ENCODE peak calls at places on chromosomes 3 and 15, in five cellular contexts. H is progenitor cell of endocrine pancreas; F is psoas muscle; L is CD4-positive, alpha-beta T cell; A is NB4. V is an unnamed sample.

GRCh38 chr3:54527953-54528352 is 399.9 kb downstream of the LRTM1 start:
- DNase-seq in H (no peak), F (peak), L (no peak), A (no peak), V (no peak)

GRCh38 chr3:19216669-19217337 is 68.5 kb downstream of the KCNH8 start:
- DNase-seq in H (no peak), F (peak), L (no peak), A (no peak), V (no peak)

GRCh38 chr3:57570878-57571277 is 14.8 kb downstream of the PDE12 start:
- DNase-seq in H (no peak), F (no peak), L (no peak), A (no peak), V (no peak)

GRCh38 chr15:90031231-90031791 is 30.2 kb downstream of the ZNF710 start:
- DNase-seq in H (no peak), F (no peak), L (no peak), A (peak), V (no peak)

GRCh38 chr15:101058735-101059134 is 139.6 kb downstream of the LRRK1 start:
- DNase-seq in H (no peak), F (no peak), L (no peak), A (no peak), V (no peak)

GRCh38 chr15:39051931-39052705 is 487.5 kb upstream of the RASGRP1 start:
- DNase-seq in H (no peak), F (no peak), L (no peak), A (no peak), V (no peak)

GRCh38 chr3:197030379-197031314 is 1.0 kb upstream of the MELTF start:
- DNase-seq in H (no peak), F (no peak), L (no peak), A (peak), V (no peak)

GRCh38 chr3:74415731-74416130 is 198.7 kb downstream of the CNTN3 start:
- DNase-seq in H (no peak), F (no peak), L (no peak), A (no peak), V (no peak)

GRCh38 chr3:73480187-73480672 is 144.5 kb downstream of the PDZRN3 start:
- DNase-seq in H (no peak), F (no peak), L (no peak), A (no peak), V (no peak)

GRCh38 chr15:78976691-78977090 is 31.8 kb upstream of the CTSH start:
- DNase-seq in H (no peak), F (no peak), L (no peak), A (peak), V (no peak)

GRCh38 chr15:85710340-85710842 is 84.3 kb downstream of the KLHL25 start:
- DNase-seq in H (no peak), F (no peak), L (no peak), A (no peak), V (no peak)

GRCh38 chr15:58110999-58111717 is 27.0 kb upstream of the AQP9 start:
- DNase-seq in H (no peak), F (no peak), L (no peak), A (no peak), V (no peak)

GRCh38 chr3:5217824-5218595 is 30.5 kb downstream of the EDEM1 start:
- DNase-seq in H (no peak), F (no peak), L (no peak), A (no peak), V (no peak)

GRCh38 chr3:131883086-131883485 is 151.7 kb downstream of the CPNE4 start:
- DNase-seq in H (no peak), F (no peak), L (no peak), A (no peak), V (no peak)

GRCh38 chr3:171284308-171285075 is 175.7 kb downstream of the TNIK start:
- DNase-seq in H (no peak), F (no peak), L (no peak), A (no peak), V (no peak)

GRCh38 chr3:78844307-78844706 is 923.5 kb downstream of the ROBO1 start:
- DNase-seq in H (no peak), F (no peak), L (no peak), A (no peak), V (no peak)

GRCh38 chr15:64133619-64134018 is 17.9 kb upstream of the SNX22 start:
- DNase-seq in H (no peak), F (no peak), L (no peak), A (no peak), V (no peak)

GRCh38 chr15:51180534-51180933 is 85.8 kb upstream of the TNFAIP8L3 start:
- DNase-seq in H (no peak), F (no peak), L (no peak), A (no peak), V (no peak)

GRCh38 chr15:51269496-51269895 is 68.9 kb downstream of the CYP19A1 start:
- DNase-seq in H (no peak), F (no peak), L (no peak), A (no peak), V (no peak)

GRCh38 chr3:126964950-126965349 is 18.0 kb upstream of the PLXNA1 start:
- DNase-seq in H (no peak), F (peak), L (no peak), A (no peak), V (no peak)

GRCh38 chr15:51499379-51499976 is 123.1 kb downstream of the DMXL2 start:
- DNase-seq in H (no peak), F (no peak), L (no peak), A (peak), V (no peak)

GRCh38 chr15:100448481-100448880 is 80.3 kb downstream of the CERS3 start:
- DNase-seq in H (no peak), F (no peak), L (no peak), A (no peak), V (no peak)

GRCh38 chr3:107857854-107858253 is 233.0 kb downstream of the CD47 start:
- DNase-seq in H (no peak), F (no peak), L (no peak), A (no peak), V (no peak)

DNA sequence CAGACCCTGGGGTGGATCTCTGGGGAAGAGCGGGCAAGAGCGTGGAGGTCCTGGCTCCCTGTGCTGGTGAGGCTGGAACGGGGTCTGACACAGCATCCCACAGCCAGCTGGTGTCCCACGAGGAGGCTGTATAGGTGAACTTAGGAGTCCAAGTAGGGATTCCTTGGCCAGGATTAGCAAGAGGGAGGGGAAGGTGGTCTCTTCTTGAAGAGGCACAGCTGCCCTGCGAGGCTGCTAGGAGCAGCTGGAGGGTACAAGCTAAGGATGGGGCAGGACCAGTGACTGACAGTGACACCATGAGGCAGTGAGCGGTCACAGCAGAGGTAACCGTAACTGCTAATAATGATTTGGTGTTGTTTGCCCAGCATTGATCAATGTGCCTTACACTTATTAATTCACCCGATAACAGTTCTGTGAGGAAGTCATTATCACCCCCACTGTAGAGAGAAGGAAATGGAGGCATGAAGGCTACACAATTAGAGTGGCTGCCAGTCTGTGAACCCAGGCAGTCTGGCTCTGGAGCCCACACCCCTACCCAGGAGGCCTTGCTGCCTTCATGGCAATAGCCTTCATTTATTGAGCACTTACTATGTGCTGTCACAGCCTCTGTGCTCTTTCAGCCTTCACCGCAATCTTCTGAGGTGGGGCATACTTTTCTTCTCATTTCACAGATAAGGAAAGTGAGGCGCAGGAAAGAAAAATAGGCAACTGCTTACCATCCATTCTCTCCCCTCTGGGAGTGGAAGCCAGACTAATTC is 59.4 kb downstream of the TMEM44 start:
- DNase-seq in H (no peak), F (peak), L (peak), A (peak), V (no peak)
- TF ChIP-seq CTCF in H (peak), F (peak), L (peak), A (peak), V (peak)

GRCh38 chr15:22954798-22955543 is 25.2 kb downstream of the CYFIP1 start:
- DNase-seq in H (no peak), F (peak), L (no peak), A (no peak), V (no peak)

GRCh38 chr15:22951381-22952280 is 28.5 kb downstream of the CYFIP1 start:
- DNase-seq in H (no peak), F (no peak), L (no peak), A (no peak), V (no peak)

GRCh38 chr15:22954326-22954725 is 25.8 kb downstream of the CYFIP1 start:
- DNase-seq in H (no peak), F (peak), L (no peak), A (no peak), V (no peak)

GRCh38 chr15:22951031-22951380 is 29.2 kb downstream of the CYFIP1 start:
- DNase-seq in H (no peak), F (no peak), L (no peak), A (no peak), V (no peak)

DNA sequence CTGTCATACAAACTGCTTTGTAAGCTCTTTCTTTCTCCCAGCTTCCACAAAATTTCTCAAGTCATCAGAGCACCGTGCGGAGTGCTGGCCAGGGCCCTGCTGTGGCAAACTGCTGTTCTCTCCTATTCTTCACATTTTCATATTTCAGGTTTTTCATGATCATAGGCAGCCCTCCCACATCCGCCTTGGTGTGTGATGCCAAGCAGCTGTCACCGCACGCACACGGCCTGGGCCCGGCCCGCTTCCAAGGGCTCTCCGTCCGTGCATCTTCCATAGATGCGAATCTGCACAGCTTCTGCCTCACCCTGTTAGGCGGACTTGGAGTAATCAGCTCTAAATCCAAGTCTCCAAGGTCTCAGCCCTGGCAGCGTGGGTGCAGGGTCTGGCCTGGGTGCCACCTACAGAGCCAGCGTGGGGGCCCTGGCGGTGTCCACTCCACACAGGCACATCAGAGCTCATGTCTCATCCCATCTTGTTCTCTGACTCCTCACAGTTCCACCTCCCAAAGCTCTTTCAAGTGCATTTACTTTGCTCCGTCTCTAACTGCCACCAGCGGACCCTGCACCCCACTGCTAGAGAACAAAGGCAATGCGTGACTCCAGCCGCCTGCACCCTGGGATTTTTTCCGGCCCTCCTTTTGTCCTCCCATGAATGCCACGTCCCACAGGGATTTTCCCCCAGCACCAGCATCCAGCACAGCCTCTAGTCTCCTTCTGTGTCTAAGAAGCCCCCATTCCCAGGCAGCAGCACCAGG is 27.2 kb downstream of the CYFIP1 start:
- DNase-seq in H (no peak), F (no peak), L (no peak), A (no peak), V (no peak)
- TF ChIP-seq CTCF in H (no peak), F (no peak), L (no peak), A (no peak), V (no peak)

GRCh38 chr3:63656791-63657190 is 4.3 kb downstream of the SNTN start:
- DNase-seq in H (no peak), F (no peak), L (no peak), A (no peak), V (no peak)

GRCh38 chr3:63662011-63662410 is 9.5 kb downstream of the SNTN start:
- DNase-seq in H (no peak), F (no peak), L (no peak), A (no peak), V (no peak)

GRCh38 chr3:63662500-63662899 is 10.0 kb downstream of the SNTN start:
- DNase-seq in H (no peak), F (no peak), L (no peak), A (no peak), V (no peak)

GRCh38 chr3:63655519-63655918 is 3.0 kb downstream of the SNTN start:
- DNase-seq in H (no peak), F (no peak), L (no peak), A (no peak), V (no peak)

DNA sequence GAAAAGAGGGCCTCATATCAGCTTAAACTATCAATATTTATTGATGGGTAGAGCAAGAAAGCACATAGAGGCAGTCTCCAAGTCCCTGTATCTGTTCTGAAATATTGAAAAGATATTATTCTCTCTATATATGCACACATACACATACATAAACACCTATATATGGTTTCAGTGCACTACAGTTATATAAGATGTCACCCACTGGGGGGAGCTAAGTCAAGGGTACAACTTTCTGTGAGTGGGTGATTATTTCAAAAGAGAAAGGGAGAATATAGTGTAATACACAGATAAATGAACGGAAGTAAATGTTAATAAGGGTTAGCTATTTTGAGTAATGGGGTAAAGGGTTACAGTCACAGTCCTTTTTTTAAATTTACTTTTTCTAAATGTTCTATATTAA is 8.8 kb downstream of the SNTN start:
- DNase-seq in H (no peak), F (no peak), L (no peak), A (peak), V (no peak)
- TF ChIP-seq CTCF in H (peak), F (no peak), L (no peak), A (peak), V (no peak)

GRCh38 chr15:91950631-91951384 is 97.3 kb downstream of the SLCO3A1 start:
- DNase-seq in H (no peak), F (no peak), L (no peak), A (peak), V (no peak)
- TF ChIP-seq CTCF in H (no peak), F (no peak), L (no peak), A (no peak), V (no peak)

GRCh38 chr3:49079270-49079669 is 14.6 kb downstream of the QRICH1 start:
- DNase-seq in H (no peak), F (no peak), L (no peak), A (no peak), V (no peak)
- TF ChIP-seq CTCF in H (no peak), F (no peak), L (no peak), A (no peak), V (no peak)

GRCh38 chr3:31952205-31952604 is 28.9 kb downstream of the OSBPL10 start:
- DNase-seq in H (no peak), F (no peak), L (no peak), A (no peak), V (no peak)
- TF ChIP-seq CTCF in H (no peak), F (no peak), L (no peak), A (no peak), V (no peak)

GRCh38 chr15:28286031-28286430 is 35.9 kb downstream of the HERC2 start:
- DNase-seq in H (no peak), F (no peak), L (no peak), A (no peak), V (no peak)
- TF ChIP-seq CTCF in H (no peak), F (no peak), L (no peak), A (no peak), V (no peak)

GRCh38 chr3:154955907-154956533 is 124.1 kb upstream of the MME start:
- DNase-seq in H (no peak), F (no peak), L (no peak), A (no peak), V (no peak)

GRCh38 chr3:154956815-154957214 is 123.3 kb upstream of the MME start:
- DNase-seq in H (no peak), F (no peak), L (no peak), A (no peak), V (no peak)

GRCh38 chr3:154953538-154953937 is 126.6 kb upstream of the MME start:
- DNase-seq in H (no peak), F (no peak), L (no peak), A (no peak), V (no peak)

GRCh38 chr3:154952538-154952937 is 127.6 kb upstream of the MME start:
- DNase-seq in H (no peak), F (no peak), L (no peak), A (no peak), V (no peak)

DNA sequence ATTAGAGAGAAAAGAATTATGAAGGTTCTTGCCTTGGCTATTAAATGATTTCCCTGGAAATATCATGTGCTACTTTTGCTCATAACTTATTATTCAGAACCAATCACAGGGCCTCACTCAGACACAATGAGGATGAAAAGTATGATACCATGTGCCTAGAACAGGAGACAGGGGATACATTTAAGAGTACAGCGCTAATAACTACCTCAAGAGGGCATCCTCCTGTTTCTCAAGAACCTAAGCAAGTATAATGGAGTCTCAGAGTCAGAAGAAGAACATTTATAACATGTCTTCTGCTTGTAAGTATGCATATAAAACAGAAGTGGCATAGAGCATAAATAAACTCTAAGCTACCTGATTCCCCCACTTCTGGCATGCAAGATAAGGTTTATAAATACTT is 125.4 kb upstream of the MME start:
- DNase-seq in H (no peak), F (no peak), L (no peak), A (peak), V (no peak)
- TF ChIP-seq CTCF in H (peak), F (peak), L (no peak), A (no peak), V (no peak)

DNA sequence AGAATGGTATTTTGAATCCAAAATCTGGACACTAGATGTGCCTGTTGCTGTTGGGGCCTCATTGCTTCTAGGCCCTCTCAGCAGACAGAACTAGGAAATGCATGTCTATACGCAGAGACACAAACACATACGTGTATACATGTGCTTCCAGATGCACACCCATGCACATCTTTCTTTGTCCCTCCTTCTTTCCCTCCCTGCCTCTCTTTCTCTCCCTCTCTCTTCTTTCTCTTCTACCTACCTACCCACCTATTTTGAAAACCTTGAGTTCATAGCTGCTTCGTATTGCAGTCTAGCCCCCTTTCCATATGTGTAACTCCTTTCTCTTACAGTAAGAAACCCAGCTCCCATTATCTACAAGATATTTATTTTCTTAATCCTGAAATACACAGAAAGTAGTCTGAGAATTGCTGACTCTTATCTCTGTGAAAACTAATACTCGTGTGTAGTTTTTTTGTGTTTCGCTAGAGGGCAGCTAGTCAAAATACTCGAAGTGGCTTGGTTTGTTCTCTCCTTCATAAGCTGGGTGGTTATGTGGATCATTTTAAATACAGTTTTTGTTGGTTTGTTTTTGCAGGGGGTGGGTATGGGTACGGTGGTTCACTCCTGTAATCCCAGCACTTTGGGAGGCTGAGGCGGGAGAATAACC is 18.5 kb downstream of the RPL32 start:
- DNase-seq in H (no peak), F (no peak), L (no peak), A (peak), V (no peak)
- TF ChIP-seq CTCF in H (peak), F (peak), L (no peak), A (peak), V (no peak)

GRCh38 chr3:187987162-187987561 is 166.8 kb upstream of the LPP start:
- DNase-seq in H (no peak), F (no peak), L (no peak), A (no peak), V (no peak)
- TF ChIP-seq CTCF in H (no peak), F (no peak), L (no peak), A (no peak), V (no peak)